ENCODE peak calls at places on chromosome 3, in six cellular contexts. K is body of pancreas, D is fibroblast of lung, Z is sigmoid colon, G is tibial nerve, O is GM23248. R is an unnamed sample.
A peak's percentile ranks its signal among the peaks of the same experiment; 100 is the strongest.

GRCh38 chr3:189950258-189950657 is 170.4 kb downstream of the P3H2 start:
- DNase-seq in O (no peak), K (no peak), D (no peak), Z (no peak), G (no peak), R (no peak)

GRCh38 chr3:38985581-38985980 is 66.2 kb downstream of the SCN11A start:
- DNase-seq in G (no peak), K (no peak), Z (no peak), O (peak; percentile 85), D (peak; percentile 64), R (no peak)

GRCh38 chr3:158330820-158331219 is 220.9 kb downstream of the RSRC1 start:
- DNase-seq in O (peak; percentile 12), K (no peak), D (peak; percentile 33), Z (no peak), G (no peak), R (no peak)

GRCh38 chr3:12139111-12139511 is 19.6 kb downstream of the TIMP4 start:
- DNase-seq in D (peak; percentile 50), G (peak; percentile 23), O (peak; percentile 64), Z (no peak), K (peak; percentile 28), R (no peak)

GRCh38 chr3:128207953-128208352 is 54.7 kb downstream of the EEFSEC start:
- DNase-seq in O (no peak), D (no peak), K (no peak), Z (no peak), G (no peak), R (no peak)

GRCh38 chr3:188244395-188244861 is 90.5 kb downstream of the LPP start:
- DNase-seq in K (no peak), G (no peak), Z (no peak), O (peak; percentile 94), D (peak; percentile 83), R (no peak)

GRCh38 chr3:194112120-194113106 is 23.5 kb upstream of the HES1 start:
- DNase-seq in D (peak; percentile 51), K (peak; percentile 97), O (no peak), G (no peak), Z (no peak), R (no peak)

GRCh38 chr3:150370129-150370602 is 37.9 kb upstream of the TSC22D2 start:
- DNase-seq in D (peak; percentile 98), O (peak; percentile 99), G (no peak), Z (peak; percentile 83), K (peak; percentile 47), R (peak; percentile 18)

GRCh38 chr3:186152361-186152798 is 43.5 kb upstream of the ETV5 start:
- DNase-seq in K (no peak), G (no peak), D (peak; percentile 10), Z (no peak), O (no peak), R (no peak)

GRCh38 chr3:50158747-50159146 is 3.6 kb downstream of the SEMA3F start:
- DNase-seq in G (no peak), O (no peak), D (no peak), Z (no peak), K (no peak), R (no peak)

GRCh38 chr3:50156549-50156948 is 1.4 kb downstream of the SEMA3F start:
- DNase-seq in D (no peak), Z (no peak), O (no peak), G (no peak), K (no peak), R (no peak)

GRCh38 chr3:50156991-50157493 is 1.9 kb downstream of the SEMA3F start:
- DNase-seq in O (peak; percentile 42), Z (no peak), D (peak; percentile 32), G (no peak), K (no peak), R (no peak)

GRCh38 chr3:50155891-50156290 is 767 bp downstream of the SEMA3F start:
- DNase-seq in O (no peak), D (peak; percentile 30), G (no peak), Z (no peak), K (no peak), R (no peak)

DNA sequence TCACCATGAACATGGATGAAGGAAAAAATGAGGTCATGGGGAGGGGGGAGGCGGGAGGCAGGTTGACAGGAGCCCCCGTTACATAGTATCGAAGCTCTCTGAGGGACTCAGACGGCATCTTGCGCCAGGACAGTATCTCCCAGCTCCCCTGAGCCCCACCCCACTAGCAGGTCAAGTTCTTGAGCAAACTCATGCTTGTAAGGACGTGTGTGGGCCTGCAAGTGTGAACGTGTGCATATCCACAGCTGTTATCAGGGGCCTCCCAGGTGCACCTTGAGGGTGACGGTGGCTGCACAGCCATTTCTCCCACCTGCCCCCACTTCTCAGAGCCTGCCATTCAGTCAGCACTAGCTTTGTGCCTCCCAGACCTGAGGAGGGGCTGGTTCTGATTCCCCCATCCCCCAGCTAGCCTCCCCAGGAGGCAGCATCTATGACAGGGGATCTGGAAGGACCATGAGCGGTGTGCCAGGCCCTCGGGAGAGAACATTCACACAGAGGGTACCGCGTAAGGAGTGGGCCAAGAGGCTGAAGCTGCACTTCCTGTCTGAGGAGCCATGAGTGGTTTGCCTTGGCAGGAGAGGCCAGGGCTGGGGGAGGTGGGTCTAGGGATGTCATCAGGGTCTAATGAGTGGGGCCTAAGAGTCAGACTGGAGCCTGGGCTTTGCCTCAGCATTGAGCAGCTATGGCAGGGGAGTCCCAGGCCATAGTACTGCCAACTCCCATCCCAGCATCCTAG is 2.9 kb downstream of the SEMA3F start:
- DNase-seq in Z (no peak), K (no peak), G (no peak), O (peak; percentile 47), D (peak; percentile 49), R (no peak)
- H3K4me1 ChIP-seq in Z (peaks cover 77% of the 10 kb centered on the region), K (peaks cover 19% of the 10 kb centered on the region), G (peaks cover 82% of the 10 kb centered on the region), O (no peaks in the 10 kb centered on the region), D (peaks cover 10% of the 10 kb centered on the region), R (peaks cover 22% of the 10 kb centered on the region)

DNA sequence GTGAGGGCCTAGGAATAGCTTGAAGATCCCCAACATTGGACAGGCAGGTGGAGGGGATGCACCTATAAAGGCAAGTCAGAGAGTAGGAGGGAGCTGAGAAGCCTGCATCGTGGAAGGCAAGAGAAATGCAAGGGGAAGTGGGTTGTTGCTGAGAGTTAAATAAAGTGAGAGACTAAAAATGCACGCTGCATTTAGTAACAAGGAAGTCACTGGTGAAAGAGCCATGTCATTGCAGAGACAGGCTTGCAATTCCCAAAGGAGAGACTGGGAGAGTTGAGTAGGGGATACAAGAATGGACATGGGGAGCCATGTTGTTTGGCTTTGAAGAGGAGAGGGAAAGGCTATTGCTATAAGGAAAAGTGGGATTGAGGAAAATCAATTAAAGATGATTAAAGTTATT is 77.0 kb upstream of the HEG1 start:
- DNase-seq in D (no peak), K (no peak), O (no peak), Z (no peak), G (no peak), R (no peak)
- H3K4me1 ChIP-seq in D (peaks cover 27% of the 10 kb centered on the region), K (no peaks in the 10 kb centered on the region), O (peaks cover 39% of the 10 kb centered on the region), Z (peaks cover 13% of the 10 kb centered on the region), G (peaks cover 42% of the 10 kb centered on the region), R (peaks cover 13% of the 10 kb centered on the region)

GRCh38 chr3:123683146-123683545 is 98.3 kb upstream of the HACD2 start:
- DNase-seq in K (no peak), D (no peak), G (no peak), O (no peak), Z (no peak), R (no peak)

GRCh38 chr3:123685780-123686179 is 100.9 kb upstream of the HACD2 start:
- DNase-seq in D (no peak), O (no peak), K (no peak), Z (no peak), G (no peak), R (no peak)

GRCh38 chr3:123683755-123684154 is 98.9 kb upstream of the HACD2 start:
- DNase-seq in O (no peak), G (no peak), Z (no peak), K (no peak), D (no peak), R (no peak)

GRCh38 chr3:123686254-123686653 is 101.4 kb upstream of the HACD2 start:
- DNase-seq in Z (no peak), G (no peak), K (no peak), O (no peak), D (no peak), R (no peak)

GRCh38 chr3:123684636-123685035 is 99.8 kb upstream of the HACD2 start:
- DNase-seq in G (no peak), K (no peak), O (no peak), Z (no peak), D (no peak), R (no peak)
- H3K4me1 ChIP-seq in G (peaks cover 56% of the 10 kb centered on the region), K (peaks cover 5% of the 10 kb centered on the region), O (peaks cover 22% of the 10 kb centered on the region), Z (peaks cover 99% of the 10 kb centered on the region), D (peaks cover 24% of the 10 kb centered on the region), R (no peaks in the 10 kb centered on the region)

GRCh38 chr3:173938159-173938558 is 540.6 kb downstream of the NLGN1 start:
- DNase-seq in Z (no peak), D (peak; percentile 73), K (no peak), G (no peak), O (peak; percentile 77), R (no peak)
- H3K4me1 ChIP-seq in Z (no peaks in the 10 kb centered on the region), D (no peaks in the 10 kb centered on the region), K (no peaks in the 10 kb centered on the region), G (peaks cover 17% of the 10 kb centered on the region), O (peaks cover 16% of the 10 kb centered on the region), R (no peaks in the 10 kb centered on the region)

GRCh38 chr3:14179114-14179465 is 473 bp downstream of the LSM3 start:
- DNase-seq in Z (no peak), D (no peak), O (no peak), G (no peak), K (no peak), R (no peak)
- H3K4me1 ChIP-seq in Z (peaks cover 30% of the 10 kb centered on the region), D (peaks cover 2% of the 10 kb centered on the region), O (peaks cover 44% of the 10 kb centered on the region), G (peaks cover 65% of the 10 kb centered on the region), K (peaks cover 41% of the 10 kb centered on the region), R (peaks cover 18% of the 10 kb centered on the region)

DNA sequence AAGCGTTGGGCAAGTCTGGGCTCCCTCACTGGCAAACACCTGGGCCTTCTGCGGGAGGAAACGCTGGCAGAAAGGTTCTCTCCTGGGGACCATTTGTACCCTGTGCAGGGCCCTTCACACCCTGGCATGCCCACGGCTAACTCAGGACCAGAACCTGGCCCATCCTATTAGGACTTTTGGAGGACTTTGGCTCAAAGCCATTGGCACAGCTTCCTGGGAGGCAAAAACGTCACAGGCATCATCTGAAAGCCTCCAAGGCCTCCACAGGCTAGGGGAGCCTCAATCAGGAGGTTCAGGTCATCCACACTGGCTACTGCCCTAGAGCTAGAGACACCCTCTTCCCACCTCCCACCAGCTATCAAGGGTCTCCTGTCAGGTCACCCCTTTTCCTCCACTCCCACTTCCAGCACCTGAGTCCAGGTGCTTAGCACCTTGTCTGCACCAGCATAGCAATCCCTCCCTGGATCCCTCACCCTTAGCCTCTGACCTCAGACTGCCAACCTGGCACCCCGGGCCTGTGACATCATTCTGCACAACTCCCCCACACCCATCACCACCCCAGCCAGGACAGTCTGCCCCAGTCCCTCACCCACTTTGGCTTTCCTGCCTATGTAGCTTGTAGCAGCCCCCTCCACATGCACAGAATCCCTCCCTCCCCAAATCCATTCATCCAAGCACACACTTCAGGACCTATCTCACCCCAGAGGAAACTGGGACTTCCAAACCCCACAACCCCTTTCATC is 644 bp upstream of the PLXNB1 start:
- DNase-seq in G (no peak), D (no peak), Z (peak; percentile 81), O (no peak), K (peak; percentile 59), R (no peak)
- H3K4me1 ChIP-seq in G (peaks cover 86% of the 10 kb centered on the region), D (peaks cover 26% of the 10 kb centered on the region), Z (peaks cover 56% of the 10 kb centered on the region), O (peaks cover 21% of the 10 kb centered on the region), K (peaks cover 48% of the 10 kb centered on the region), R (peaks cover 4% of the 10 kb centered on the region)

GRCh38 chr3:49471856-49472495 is 1.9 kb downstream of the DAG1 start:
- DNase-seq in G (no peak), D (peak; percentile 56), Z (no peak), O (no peak), K (no peak), R (peak; percentile 45)
- H3K4me1 ChIP-seq in G (peaks cover 65% of the 10 kb centered on the region), D (peaks cover 17% of the 10 kb centered on the region), Z (peaks cover 35% of the 10 kb centered on the region), O (peaks cover 33% of the 10 kb centered on the region), K (peaks cover 59% of the 10 kb centered on the region), R (peaks cover 24% of the 10 kb centered on the region)

GRCh38 chr3:136929984-136930671 is 27.7 kb upstream of the IL20RB start:
- DNase-seq in D (peak; percentile 23), O (peak; percentile 66), G (peak; percentile 46), K (peak; percentile 47), Z (peak; percentile 77), R (peak; percentile 63)
- H3K4me1 ChIP-seq in D (no peaks in the 10 kb centered on the region), O (peaks cover 28% of the 10 kb centered on the region), G (peaks cover 55% of the 10 kb centered on the region), K (peaks cover 10% of the 10 kb centered on the region), Z (peaks cover 25% of the 10 kb centered on the region), R (peaks cover 21% of the 10 kb centered on the region)

R was measured in psoas muscle.